ENCODE peak calls at places on chromosomes 2 and 18, in five cellular contexts. Y is sigmoid colon, L is pancreas, A is small intestine, B is RWPE2. N is an unnamed sample. For H3K4me1 and H3K36me3, the result is how much of the 10 kb centered on the place peaks cover.

GRCh38 chr2:152466925-152467676 is 132.1 kb downstream of the FMNL2 start:
- DNase-seq in L (no peak), Y (peak), A (no peak), B (no peak), N (no peak)

GRCh38 chr2:2919026-2919425 is 458.6 kb downstream of the EIPR1 start:
- DNase-seq in A (no peak), Y (no peak), B (no peak), L (no peak), N (no peak)

GRCh38 chr2:161096336-161096735 is 63.9 kb upstream of the TANK start:
- DNase-seq in B (no peak), A (no peak), Y (no peak), L (no peak), N (no peak)

GRCh38 chr2:1366546-1367134 is 46.6 kb upstream of the TPO start:
- DNase-seq in L (peak), B (no peak), Y (peak), A (no peak), N (no peak)

GRCh38 chr18:80023173-80023572 is 11.1 kb upstream of the RBFA start:
- DNase-seq in Y (no peak), L (no peak), B (no peak), A (no peak), N (no peak)

GRCh38 chr2:1498176-1498575 is 84.9 kb downstream of the TPO start:
- DNase-seq in A (no peak), B (peak), L (no peak), Y (peak), N (no peak)

GRCh38 chr2:125405816-125406215 is 1250.1 kb upstream of the GYPC start:
- DNase-seq in A (no peak), L (no peak), B (peak), Y (no peak), N (no peak)

GRCh38 chr2:109711230-109712125 is 82.6 kb upstream of the RGPD5 start:
- DNase-seq in L (no peak), Y (peak), A (no peak), B (no peak), N (no peak)

GRCh38 chr2:201471732-201472395 is 20.3 kb downstream of the STRADB start:
- DNase-seq in A (no peak), Y (no peak), L (no peak), B (no peak), N (no peak)

GRCh38 chr2:217857624-217858506 is 144.9 kb downstream of the TNS1 start:
- DNase-seq in L (no peak), B (no peak), Y (peak), A (no peak), N (no peak)

GRCh38 chr2:11863513-11864328 is 117.3 kb downstream of the LPIN1 start:
- DNase-seq in B (no peak), Y (peak), A (peak), L (peak), N (peak)

GRCh38 chr2:191976436-191976835 is 129.5 kb upstream of the CAVIN2 start:
- DNase-seq in Y (no peak), B (no peak), L (no peak), A (no peak), N (no peak)

GRCh38 chr18:77648415-77648814 is 398.8 kb downstream of the GALR1 start:
- DNase-seq in B (no peak), Y (no peak), A (no peak), L (no peak), N (no peak)

GRCh38 chr18:55522011-55522410 is 66.0 kb downstream of the TCF4 start:
- DNase-seq in A (peak), L (no peak), B (no peak), Y (no peak), N (no peak)

GRCh38 chr2:176110975-176111663 is 4.0 kb downstream of the HOXD11 start:
- DNase-seq in B (no peak), A (peak), L (no peak), Y (no peak), N (no peak)

GRCh38 chr2:119941981-119942513 is 70.8 kb upstream of the EPB41L5 start:
- DNase-seq in L (no peak), Y (no peak), B (no peak), A (no peak), N (no peak)

GRCh38 chr2:237199082-237199481 is 113.4 kb downstream of the COPS8 start:
- DNase-seq in Y (peak), L (no peak), B (no peak), A (no peak), N (no peak)

GRCh38 chr2:16189019-16189850 is 248.9 kb downstream of the MYCN start:
- DNase-seq in Y (no peak), A (no peak), L (no peak), B (no peak), N (no peak)

GRCh38 chr2:61138859-61139258 is 23.1 kb upstream of the C2orf74 start:
- DNase-seq in Y (no peak), A (no peak), L (no peak), B (no peak), N (no peak)

GRCh38 chr18:61096231-61096630 is 237.0 kb upstream of the CDH20 start:
- DNase-seq in Y (no peak), L (no peak), B (no peak), A (no peak), N (no peak)

GRCh38 chr2:174972924-174973323 is 32.3 kb downstream of the CHN1 start:
- DNase-seq in Y (no peak), L (no peak), A (no peak), B (no peak), N (no peak)

GRCh38 chr2:189171956-189172609 is 7.5 kb downstream of the COL5A2 start:
- DNase-seq in A (no peak), Y (no peak), B (no peak), L (no peak), N (no peak)

GRCh38 chr2:230439590-230439989 is 23.6 kb downstream of the SP100 start:
- DNase-seq in B (no peak), Y (no peak), L (no peak), A (no peak), N (no peak)

GRCh38 chr18:54558609-54559585 is 32.1 kb upstream of the DYNAP start:
- DNase-seq in L (no peak), A (peak), B (no peak), Y (no peak), N (no peak)

GRCh38 chr2:23602113-23602512 is 217.1 kb downstream of the KLHL29 start:
- DNase-seq in Y (peak), A (no peak), B (no peak), L (no peak), N (no peak)

GRCh38 chr18:35029103-35029502 is 12.1 kb upstream of the MAPRE2 start:
- DNase-seq in Y (no peak), B (no peak), L (no peak), A (no peak), N (no peak)

GRCh38 chr18:435940-436339 is 64.6 kb downstream of the COLEC12 start:
- DNase-seq in B (no peak), Y (no peak), L (no peak), A (no peak), N (no peak)

GRCh38 chr2:70978388-70979357 is at the start of gene ANKRD53:
- DNase-seq in Y (peak), B (no peak), L (peak), A (peak), N (no peak)

GRCh38 chr18:55588001-55588875 is at the start of gene TCF4:
- DNase-seq in L (peak), A (peak), Y (peak), B (peak), N (peak)

GRCh38 chr2:38417745-38418689 is 40.9 kb upstream of the ATL2 start:
- DNase-seq in B (no peak), L (no peak), A (peak), Y (no peak), N (no peak)

GRCh38 chr2:38421274-38422056 is 44.4 kb upstream of the ATL2 start:
- DNase-seq in L (no peak), Y (peak), B (no peak), A (peak), N (no peak)

GRCh38 chr2:38416296-38417036 is 39.4 kb upstream of the ATL2 start:
- DNase-seq in B (no peak), A (no peak), L (no peak), Y (no peak), N (no peak)

GRCh38 chr2:38415023-38415422 is 38.0 kb upstream of the ATL2 start:
- DNase-seq in B (no peak), L (no peak), Y (peak), A (peak), N (no peak)

DNA sequence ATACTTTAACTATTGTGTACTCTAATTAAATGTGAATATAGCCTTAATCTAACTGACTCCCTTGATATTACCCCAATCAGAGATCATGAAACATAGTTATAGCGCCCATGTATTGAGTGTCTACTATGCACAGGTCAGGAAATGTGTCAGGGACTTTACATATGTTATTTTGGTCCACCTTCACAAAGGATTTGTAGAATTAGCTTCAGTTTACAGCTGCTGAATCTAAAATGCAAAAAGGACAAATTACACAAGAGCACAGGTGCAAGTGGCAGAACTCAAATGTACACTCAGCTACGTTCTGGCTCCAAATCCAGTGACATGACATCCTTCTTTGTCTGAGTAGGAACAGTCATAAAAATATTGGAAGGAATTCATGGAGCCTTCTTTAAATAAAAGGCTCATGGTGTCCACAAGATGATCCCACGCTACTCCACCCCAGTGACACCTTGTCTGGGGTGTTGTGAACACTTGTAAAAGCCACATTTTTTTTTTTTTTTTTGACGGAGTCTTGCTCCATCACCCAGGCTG is 38.8 kb upstream of the ATL2 start:
- DNase-seq in A (no peak), L (no peak), B (no peak), Y (peak), N (no peak)
- H3K4me1 ChIP-seq in A (under half), L (under half), B (under half), Y (under half), N (under half)

GRCh38 chr2:74205586-74205985 is 7.2 kb downstream of the MTHFD2 start:
- DNase-seq in B (no peak), Y (no peak), L (peak), A (peak), N (no peak)
- H3K36me3 ChIP-seq in B (half or more), Y (under half), L (under half), A (under half), N (under half)

GRCh38 chr2:28442328-28442727 is 49.7 kb downstream of the FOSL2 start:
- DNase-seq in B (no peak), Y (no peak), A (no peak), L (no peak), N (no peak)
- H3K4me1 ChIP-seq in B (under half), Y (under half), A (under half), L (under half), N (under half)

GRCh38 chr18:13244135-13244534 is 25.6 kb downstream of the LDLRAD4 start:
- DNase-seq in Y (no peak), B (no peak), L (no peak), A (no peak), N (no peak)
- H3K36me3 ChIP-seq in Y (under half), B (under half), L (under half), A (under half), N (under half)

GRCh38 chr2:73922681-73923080 is 4.0 kb upstream of the DGUOK start:
- DNase-seq in Y (no peak), A (no peak), L (no peak), B (no peak), N (no peak)
- H3K4me1 ChIP-seq in Y (under half), A (under half), L (under half), B (under half), N (under half)

GRCh38 chr2:182942756-182943155 is 76.3 kb upstream of the FRZB start:
- DNase-seq in L (no peak), B (no peak), Y (no peak), A (no peak), N (no peak)

GRCh38 chr2:182941939-182942338 is 75.5 kb upstream of the FRZB start:
- DNase-seq in A (no peak), B (no peak), L (no peak), Y (no peak), N (no peak)

GRCh38 chr2:182943339-182943738 is 76.9 kb upstream of the FRZB start:
- DNase-seq in B (no peak), Y (no peak), L (no peak), A (no peak), N (no peak)

GRCh38 chr2:182937864-182938263 is 71.4 kb upstream of the FRZB start:
- DNase-seq in L (no peak), A (no peak), B (peak), Y (no peak), N (no peak)

GRCh38 chr2:182941121-182941713 is 74.8 kb upstream of the FRZB start:
- DNase-seq in L (no peak), B (no peak), Y (no peak), A (no peak), N (no peak)
- H3K36me3 ChIP-seq in L (under half), B (half or more), Y (under half), A (under half), N (under half)

GRCh38 chr2:219249203-219249980 is 3.7 kb upstream of the TUBA4B start:
- DNase-seq in B (peak), L (peak), Y (peak), A (peak), N (no peak)
- H3K4me1 ChIP-seq in B (under half), L (under half), Y (half or more), A (under half), N (half or more)

GRCh38 chr2:219998714-219999227 is 371.3 kb downstream of the SLC4A3 start:
- DNase-seq in A (no peak), L (no peak), B (no peak), Y (no peak), N (no peak)

GRCh38 chr2:219995409-219995808 is 368.0 kb downstream of the SLC4A3 start:
- DNase-seq in B (no peak), Y (no peak), A (no peak), L (no peak), N (no peak)

GRCh38 chr2:219998099-219998498 is 370.7 kb downstream of the SLC4A3 start:
- DNase-seq in A (no peak), L (no peak), B (no peak), Y (no peak), N (no peak)

GRCh38 chr2:219996366-219996765 is 368.9 kb downstream of the SLC4A3 start:
- DNase-seq in A (no peak), B (no peak), Y (no peak), L (no peak), N (no peak)

GRCh38 chr2:219997341-219997851 is 370.0 kb downstream of the SLC4A3 start:
- DNase-seq in A (no peak), B (no peak), Y (no peak), L (no peak), N (no peak)
- H3K36me3 ChIP-seq in A (under half), B (under half), Y (under half), L (under half), N (under half)